ENCODE peak calls at places on chromosome 21, in four cellular contexts. One of them, this sample, is unnamed.

GRCh38 chr21:30579351-30579750 is 10.8 kb downstream of the KRTAP22-2 start:
- DNase-seq in naive thymus-derived CD4-positive, alpha-beta T cell: no peak
- DNase-seq in cardiac muscle cell: no peak
- DNase-seq in colonic mucosa: no peak
- DNase-seq in this sample: no peak

GRCh38 chr21:33325222-33326067 is 675 bp downstream of the IFNAR1 start:
- DNase-seq in colonic mucosa: peak
- DNase-seq in naive thymus-derived CD4-positive, alpha-beta T cell: peak
- DNase-seq in cardiac muscle cell: peak
- DNase-seq in this sample: no peak

GRCh38 chr21:22278366-22278765 is 1280.2 kb downstream of the NCAM2 start:
- DNase-seq in naive thymus-derived CD4-positive, alpha-beta T cell: no peak
- DNase-seq in cardiac muscle cell: no peak
- DNase-seq in colonic mucosa: no peak
- DNase-seq in this sample: no peak

GRCh38 chr21:32181415-32181814 is 97.4 kb downstream of the MIS18A start:
- DNase-seq in cardiac muscle cell: no peak
- DNase-seq in colonic mucosa: no peak
- DNase-seq in naive thymus-derived CD4-positive, alpha-beta T cell: no peak
- DNase-seq in this sample: no peak

GRCh38 chr21:45320261-45320990 is 32.7 kb upstream of the POFUT2 start:
- DNase-seq in naive thymus-derived CD4-positive, alpha-beta T cell: no peak
- DNase-seq in colonic mucosa: no peak
- DNase-seq in cardiac muscle cell: no peak
- DNase-seq in this sample: no peak

GRCh38 chr21:16912075-16912474 is 600.8 kb upstream of the CXADR start:
- DNase-seq in cardiac muscle cell: no peak
- DNase-seq in colonic mucosa: no peak
- DNase-seq in naive thymus-derived CD4-positive, alpha-beta T cell: no peak
- DNase-seq in this sample: no peak

GRCh38 chr21:46000731-46001641 is 19.4 kb downstream of the COL6A1 start:
- DNase-seq in colonic mucosa: peak
- DNase-seq in naive thymus-derived CD4-positive, alpha-beta T cell: peak
- DNase-seq in cardiac muscle cell: peak
- DNase-seq in this sample: no peak

GRCh38 chr21:28174006-28174405 is 818.7 kb downstream of the LTN1 start:
- DNase-seq in colonic mucosa: no peak
- DNase-seq in cardiac muscle cell: no peak
- DNase-seq in naive thymus-derived CD4-positive, alpha-beta T cell: no peak
- DNase-seq in this sample: no peak

GRCh38 chr21:31266241-31266640 is 77.8 kb downstream of the TIAM1 start:
- DNase-seq in colonic mucosa: no peak
- DNase-seq in cardiac muscle cell: no peak
- DNase-seq in naive thymus-derived CD4-positive, alpha-beta T cell: no peak
- DNase-seq in this sample: no peak

GRCh38 chr21:28592205-28592845 is 400.4 kb downstream of the LTN1 start:
- DNase-seq in colonic mucosa: no peak
- DNase-seq in naive thymus-derived CD4-positive, alpha-beta T cell: no peak
- DNase-seq in cardiac muscle cell: no peak
- DNase-seq in this sample: no peak

GRCh38 chr21:33122507-33122906 is 52.6 kb downstream of the OLIG1 start:
- DNase-seq in colonic mucosa: no peak
- DNase-seq in cardiac muscle cell: no peak
- DNase-seq in naive thymus-derived CD4-positive, alpha-beta T cell: no peak
- DNase-seq in this sample: no peak

GRCh38 chr21:32141009-32141357 is 137.9 kb downstream of the MIS18A start:
- DNase-seq in colonic mucosa: no peak
- DNase-seq in naive thymus-derived CD4-positive, alpha-beta T cell: no peak
- DNase-seq in cardiac muscle cell: no peak
- DNase-seq in this sample: no peak

GRCh38 chr21:22763442-22763841 is 1765.2 kb downstream of the NCAM2 start:
- DNase-seq in colonic mucosa: no peak
- DNase-seq in cardiac muscle cell: no peak
- DNase-seq in naive thymus-derived CD4-positive, alpha-beta T cell: no peak
- DNase-seq in this sample: no peak

GRCh38 chr21:16468191-16468590 is 738.4 kb downstream of the USP25 start:
- DNase-seq in colonic mucosa: no peak
- DNase-seq in naive thymus-derived CD4-positive, alpha-beta T cell: no peak
- DNase-seq in cardiac muscle cell: no peak
- DNase-seq in this sample: no peak

GRCh38 chr21:45403133-45403824 is 1.7 kb upstream of the COL18A1 start:
- DNase-seq in cardiac muscle cell: no peak
- DNase-seq in colonic mucosa: no peak
- DNase-seq in naive thymus-derived CD4-positive, alpha-beta T cell: no peak
- DNase-seq in this sample: no peak

GRCh38 chr21:25512095-25513086 is 94.9 kb downstream of the MRPL39 start:
- DNase-seq in naive thymus-derived CD4-positive, alpha-beta T cell: no peak
- DNase-seq in colonic mucosa: peak
- DNase-seq in cardiac muscle cell: no peak
- DNase-seq in this sample: no peak

GRCh38 chr21:45844181-45844580 is 137.4 kb upstream of the COL6A1 start:
- DNase-seq in cardiac muscle cell: no peak
- DNase-seq in colonic mucosa: no peak
- DNase-seq in naive thymus-derived CD4-positive, alpha-beta T cell: no peak
- DNase-seq in this sample: no peak

GRCh38 chr21:29939859-29940245 is at the start of gene GRIK1:
- DNase-seq in colonic mucosa: no peak
- DNase-seq in naive thymus-derived CD4-positive, alpha-beta T cell: no peak
- DNase-seq in cardiac muscle cell: peak
- DNase-seq in this sample: no peak

GRCh38 chr21:39103689-39104088 is 79.6 kb downstream of the PSMG1 start:
- DNase-seq in cardiac muscle cell: no peak
- DNase-seq in colonic mucosa: no peak
- DNase-seq in naive thymus-derived CD4-positive, alpha-beta T cell: no peak
- DNase-seq in this sample: no peak

GRCh38 chr21:46193829-46194373 is 9.6 kb upstream of the SPATC1L start:
- DNase-seq in cardiac muscle cell: no peak
- DNase-seq in naive thymus-derived CD4-positive, alpha-beta T cell: no peak
- DNase-seq in colonic mucosa: no peak
- DNase-seq in this sample: no peak

GRCh38 chr21:45451771-45452182 is 46.8 kb downstream of the COL18A1 start:
- DNase-seq in cardiac muscle cell: no peak
- DNase-seq in colonic mucosa: no peak
- DNase-seq in naive thymus-derived CD4-positive, alpha-beta T cell: no peak
- DNase-seq in this sample: no peak

GRCh38 chr21:33984021-33984481 is 68.4 kb upstream of the ATP5PO start:
- DNase-seq in cardiac muscle cell: no peak
- DNase-seq in naive thymus-derived CD4-positive, alpha-beta T cell: no peak
- DNase-seq in colonic mucosa: no peak
- DNase-seq in this sample: no peak

GRCh38 chr21:34022557-34023335 is 50.6 kb upstream of the MRPS6 start:
- DNase-seq in colonic mucosa: no peak
- DNase-seq in naive thymus-derived CD4-positive, alpha-beta T cell: peak
- DNase-seq in cardiac muscle cell: peak
- DNase-seq in this sample: peak

GRCh38 chr21:26169061-26169610 is 1.4 kb downstream of the APP start:
- DNase-seq in naive thymus-derived CD4-positive, alpha-beta T cell: no peak
- DNase-seq in cardiac muscle cell: peak
- DNase-seq in colonic mucosa: peak
- DNase-seq in this sample: peak

GRCh38 chr21:45718413-45718812 is 74.9 kb downstream of the PCBP3 start:
- DNase-seq in colonic mucosa: no peak
- DNase-seq in naive thymus-derived CD4-positive, alpha-beta T cell: no peak
- DNase-seq in cardiac muscle cell: no peak
- DNase-seq in this sample: no peak

GRCh38 chr21:26810266-26810665 is 34.9 kb downstream of the ADAMTS1 start:
- DNase-seq in colonic mucosa: no peak
- DNase-seq in cardiac muscle cell: no peak
- DNase-seq in naive thymus-derived CD4-positive, alpha-beta T cell: no peak
- DNase-seq in this sample: no peak

GRCh38 chr21:32771134-32771523 is 426 bp downstream of the PAXBP1 start:
- DNase-seq in cardiac muscle cell: peak
- DNase-seq in naive thymus-derived CD4-positive, alpha-beta T cell: no peak
- DNase-seq in colonic mucosa: peak
- DNase-seq in this sample: peak

GRCh38 chr21:38869946-38870345 is 64.2 kb downstream of the ETS2 start:
- DNase-seq in naive thymus-derived CD4-positive, alpha-beta T cell: no peak
- DNase-seq in colonic mucosa: no peak
- DNase-seq in cardiac muscle cell: no peak
- DNase-seq in this sample: no peak

GRCh38 chr21:16536661-16537359 is 807.0 kb downstream of the USP25 start:
- DNase-seq in cardiac muscle cell: no peak
- DNase-seq in naive thymus-derived CD4-positive, alpha-beta T cell: no peak
- DNase-seq in colonic mucosa: no peak
- DNase-seq in this sample: no peak

GRCh38 chr21:16588433-16588860 is 858.7 kb downstream of the USP25 start:
- DNase-seq in cardiac muscle cell: peak
- DNase-seq in colonic mucosa: peak
- DNase-seq in naive thymus-derived CD4-positive, alpha-beta T cell: no peak
- DNase-seq in this sample: no peak

GRCh38 chr21:38460171-38460742 is 38.0 kb downstream of the ERG start:
- DNase-seq in cardiac muscle cell: no peak
- DNase-seq in naive thymus-derived CD4-positive, alpha-beta T cell: no peak
- DNase-seq in colonic mucosa: no peak
- DNase-seq in this sample: no peak

GRCh38 chr21:22258821-22259220 is 1260.6 kb downstream of the NCAM2 start:
- DNase-seq in naive thymus-derived CD4-positive, alpha-beta T cell: no peak
- DNase-seq in colonic mucosa: no peak
- DNase-seq in cardiac muscle cell: no peak
- DNase-seq in this sample: no peak

GRCh38 chr21:33196956-33197374 is 32.8 kb upstream of the IFNAR2 start:
- DNase-seq in colonic mucosa: peak
- DNase-seq in cardiac muscle cell: peak
- DNase-seq in naive thymus-derived CD4-positive, alpha-beta T cell: peak
- DNase-seq in this sample: peak

GRCh38 chr21:33265664-33266049 is 510 bp upstream of the IL10RB start:
- DNase-seq in colonic mucosa: peak
- DNase-seq in naive thymus-derived CD4-positive, alpha-beta T cell: no peak
- DNase-seq in cardiac muscle cell: no peak
- DNase-seq in this sample: no peak

GRCh38 chr21:41166947-41167346 is 1.0 kb upstream of the BACE2 start:
- DNase-seq in naive thymus-derived CD4-positive, alpha-beta T cell: no peak
- DNase-seq in colonic mucosa: peak
- DNase-seq in cardiac muscle cell: no peak
- DNase-seq in this sample: no peak

GRCh38 chr21:41169701-41170100 is 1.7 kb downstream of the BACE2 start:
- DNase-seq in cardiac muscle cell: no peak
- DNase-seq in naive thymus-derived CD4-positive, alpha-beta T cell: no peak
- DNase-seq in colonic mucosa: no peak
- DNase-seq in this sample: no peak

GRCh38 chr21:41169258-41169576 is 1.3 kb downstream of the BACE2 start:
- DNase-seq in colonic mucosa: no peak
- DNase-seq in naive thymus-derived CD4-positive, alpha-beta T cell: no peak
- DNase-seq in cardiac muscle cell: no peak
- DNase-seq in this sample: no peak

GRCh38 chr21:41168391-41169257 is 664 bp downstream of the BACE2 start:
- DNase-seq in naive thymus-derived CD4-positive, alpha-beta T cell: no peak
- DNase-seq in cardiac muscle cell: peak
- DNase-seq in colonic mucosa: peak
- DNase-seq in this sample: peak

GRCh38 chr21:41167348-41168342 is at the start of gene BACE2:
- DNase-seq in cardiac muscle cell: peak
- DNase-seq in colonic mucosa: peak
- DNase-seq in naive thymus-derived CD4-positive, alpha-beta T cell: peak
- DNase-seq in this sample: peak
- H3K4me3 ChIP-seq in cardiac muscle cell: peak
- H3K4me3 ChIP-seq in colonic mucosa: peak
- H3K4me3 ChIP-seq in naive thymus-derived CD4-positive, alpha-beta T cell: no peak
- H3K4me3 ChIP-seq in this sample: peak

DNA sequence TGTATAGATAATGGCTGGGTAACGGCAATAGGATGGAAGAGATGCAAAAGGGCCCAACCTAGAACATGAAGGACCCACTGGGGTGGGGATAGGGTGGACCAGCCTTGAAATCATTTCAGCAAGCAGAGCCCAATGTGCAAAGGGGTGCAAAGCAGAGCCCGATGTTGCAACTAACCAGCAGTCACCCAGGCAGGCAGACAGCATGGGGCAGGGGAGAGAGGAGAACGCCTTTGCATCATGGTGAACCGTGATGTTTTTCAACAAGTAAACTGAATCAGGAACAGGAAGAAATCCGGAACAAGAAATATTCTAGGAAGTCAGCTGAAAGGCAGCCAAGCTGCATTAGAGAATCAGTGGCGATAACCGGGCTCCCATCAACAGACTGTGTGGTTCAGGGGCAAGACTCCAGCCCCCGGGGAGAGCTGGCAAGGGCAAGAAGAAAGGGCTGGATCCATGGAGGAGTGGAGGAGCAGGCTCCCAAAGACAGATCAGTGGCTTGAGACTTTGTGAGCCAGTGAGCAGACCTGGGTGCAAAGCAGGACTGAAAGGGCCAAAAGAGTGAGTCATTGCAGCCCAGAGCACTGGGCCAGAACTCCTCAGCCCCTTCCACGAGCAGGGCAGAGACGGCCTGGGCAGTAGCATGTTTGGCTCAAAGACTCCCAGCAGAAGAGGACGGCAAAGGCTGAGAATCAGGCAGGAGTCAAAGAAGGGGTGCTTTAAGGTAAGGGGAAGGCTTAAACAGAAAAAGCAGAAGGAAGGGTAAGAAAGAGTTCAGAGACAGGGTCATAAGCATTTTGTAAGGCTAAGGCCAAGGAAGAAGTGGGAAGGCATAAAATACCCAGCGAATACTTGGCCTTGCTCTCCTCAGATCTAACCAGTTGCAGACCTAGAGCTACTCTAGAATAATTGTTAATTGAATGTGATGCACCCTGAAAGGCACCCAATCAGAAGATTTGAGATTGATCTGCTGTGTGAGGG is 155.0 kb downstream of the SETD4 start:
- DNase-seq in naive thymus-derived CD4-positive, alpha-beta T cell: no peak
- DNase-seq in cardiac muscle cell: no peak
- DNase-seq in colonic mucosa: no peak
- DNase-seq in this sample: no peak
- H3K4me3 ChIP-seq in naive thymus-derived CD4-positive, alpha-beta T cell: no peak
- H3K4me3 ChIP-seq in cardiac muscle cell: no peak
- H3K4me3 ChIP-seq in colonic mucosa: no peak
- H3K4me3 ChIP-seq in this sample: no peak

GRCh38 chr21:15122241-15122640 is 57.4 kb upstream of the NRIP1 start:
- DNase-seq in colonic mucosa: no peak
- DNase-seq in naive thymus-derived CD4-positive, alpha-beta T cell: no peak
- DNase-seq in cardiac muscle cell: no peak
- DNase-seq in this sample: no peak
- H3K4me3 ChIP-seq in colonic mucosa: no peak
- H3K4me3 ChIP-seq in naive thymus-derived CD4-positive, alpha-beta T cell: no peak
- H3K4me3 ChIP-seq in cardiac muscle cell: no peak
- H3K4me3 ChIP-seq in this sample: no peak

GRCh38 chr21:41641510-41641815 is 125.4 kb downstream of the RIPK4 start:
- DNase-seq in colonic mucosa: no peak
- DNase-seq in naive thymus-derived CD4-positive, alpha-beta T cell: no peak
- DNase-seq in cardiac muscle cell: no peak
- DNase-seq in this sample: no peak
- H3K4me3 ChIP-seq in colonic mucosa: no peak
- H3K4me3 ChIP-seq in naive thymus-derived CD4-positive, alpha-beta T cell: no peak
- H3K4me3 ChIP-seq in cardiac muscle cell: no peak
- H3K4me3 ChIP-seq in this sample: no peak

GRCh38 chr21:37339527-37339889 is 27.1 kb upstream of the DYRK1A start:
- DNase-seq in cardiac muscle cell: no peak
- DNase-seq in naive thymus-derived CD4-positive, alpha-beta T cell: no peak
- DNase-seq in colonic mucosa: no peak
- DNase-seq in this sample: no peak

GRCh38 chr21:37337179-37337578 is 29.4 kb upstream of the DYRK1A start:
- DNase-seq in colonic mucosa: no peak
- DNase-seq in cardiac muscle cell: no peak
- DNase-seq in naive thymus-derived CD4-positive, alpha-beta T cell: no peak
- DNase-seq in this sample: no peak

GRCh38 chr21:37341254-37341960 is 25.2 kb upstream of the DYRK1A start:
- DNase-seq in colonic mucosa: no peak
- DNase-seq in cardiac muscle cell: no peak
- DNase-seq in naive thymus-derived CD4-positive, alpha-beta T cell: no peak
- DNase-seq in this sample: no peak

GRCh38 chr21:37337831-37338230 is 28.7 kb upstream of the DYRK1A start:
- DNase-seq in naive thymus-derived CD4-positive, alpha-beta T cell: no peak
- DNase-seq in cardiac muscle cell: no peak
- DNase-seq in colonic mucosa: no peak
- DNase-seq in this sample: no peak

GRCh38 chr21:37338671-37339526 is 27.7 kb upstream of the DYRK1A start:
- DNase-seq in naive thymus-derived CD4-positive, alpha-beta T cell: no peak
- DNase-seq in colonic mucosa: peak
- DNase-seq in cardiac muscle cell: peak
- DNase-seq in this sample: no peak
- H3K4me3 ChIP-seq in naive thymus-derived CD4-positive, alpha-beta T cell: no peak
- H3K4me3 ChIP-seq in colonic mucosa: no peak
- H3K4me3 ChIP-seq in cardiac muscle cell: no peak
- H3K4me3 ChIP-seq in this sample: no peak